ENCODE peak calls at places on chromosomes 6 and 20, in seven cellular contexts. One of them, this sample, is unnamed.

GRCh38 chr20:12902992-12903391 is 105.8 kb upstream of the SPTLC3 start:
- DNase-seq in heart left ventricle: no peak
- DNase-seq in right atrium auricular region: no peak
- DNase-seq in esophagus squamous epithelium: no peak
- DNase-seq in K562: no peak
- DNase-seq in CD8-positive, alpha-beta T cell: no peak
- DNase-seq in A549: no peak
- DNase-seq in this sample: no peak

GRCh38 chr20:21352703-21353102 is 44.6 kb downstream of the NKX2-4 start:
- DNase-seq in K562: no peak
- DNase-seq in right atrium auricular region: no peak
- DNase-seq in A549: no peak
- DNase-seq in CD8-positive, alpha-beta T cell: no peak
- DNase-seq in heart left ventricle: no peak
- DNase-seq in esophagus squamous epithelium: no peak
- DNase-seq in this sample: no peak

GRCh38 chr20:46004813-46005505 is 3.7 kb upstream of the MMP9 start:
- DNase-seq in right atrium auricular region: no peak
- DNase-seq in esophagus squamous epithelium: no peak
- DNase-seq in K562: no peak
- DNase-seq in A549: no peak
- DNase-seq in heart left ventricle: peak
- DNase-seq in CD8-positive, alpha-beta T cell: no peak
- DNase-seq in this sample: peak

GRCh38 chr20:54122189-54122588 is 51.6 kb downstream of the CYP24A1 start:
- DNase-seq in K562: no peak
- DNase-seq in esophagus squamous epithelium: no peak
- DNase-seq in heart left ventricle: no peak
- DNase-seq in right atrium auricular region: no peak
- DNase-seq in CD8-positive, alpha-beta T cell: no peak
- DNase-seq in A549: peak
- DNase-seq in this sample: no peak

GRCh38 chr20:24700166-24700860 is 230.9 kb downstream of the SYNDIG1 start:
- DNase-seq in CD8-positive, alpha-beta T cell: no peak
- DNase-seq in heart left ventricle: no peak
- DNase-seq in A549: no peak
- DNase-seq in right atrium auricular region: peak
- DNase-seq in esophagus squamous epithelium: no peak
- DNase-seq in K562: no peak
- DNase-seq in this sample: no peak

GRCh38 chr20:63152322-63153253 is 63.3 kb downstream of the YTHDF1 start:
- DNase-seq in heart left ventricle: no peak
- DNase-seq in A549: no peak
- DNase-seq in K562: no peak
- DNase-seq in esophagus squamous epithelium: no peak
- DNase-seq in right atrium auricular region: no peak
- DNase-seq in CD8-positive, alpha-beta T cell: no peak
- DNase-seq in this sample: peak

GRCh38 chr6:136947037-136947436 is 24.9 kb downstream of the SLC35D3 start:
- DNase-seq in esophagus squamous epithelium: no peak
- DNase-seq in right atrium auricular region: no peak
- DNase-seq in CD8-positive, alpha-beta T cell: no peak
- DNase-seq in heart left ventricle: no peak
- DNase-seq in K562: no peak
- DNase-seq in A549: no peak
- DNase-seq in this sample: no peak

GRCh38 chr20:44014807-44015732 is 100.4 kb downstream of the TOX2 start:
- DNase-seq in CD8-positive, alpha-beta T cell: no peak
- DNase-seq in A549: no peak
- DNase-seq in esophagus squamous epithelium: no peak
- DNase-seq in heart left ventricle: no peak
- DNase-seq in K562: peak
- DNase-seq in right atrium auricular region: no peak
- DNase-seq in this sample: no peak

GRCh38 chr6:10383312-10384063 is 31.4 kb downstream of the TFAP2A start:
- DNase-seq in K562: no peak
- DNase-seq in CD8-positive, alpha-beta T cell: no peak
- DNase-seq in heart left ventricle: no peak
- DNase-seq in A549: peak
- DNase-seq in esophagus squamous epithelium: no peak
- DNase-seq in right atrium auricular region: no peak
- DNase-seq in this sample: no peak

GRCh38 chr6:119241124-119241491 is 108.5 kb downstream of the MAN1A1 start:
- DNase-seq in right atrium auricular region: no peak
- DNase-seq in heart left ventricle: peak
- DNase-seq in CD8-positive, alpha-beta T cell: no peak
- DNase-seq in esophagus squamous epithelium: no peak
- DNase-seq in A549: no peak
- DNase-seq in K562: no peak
- DNase-seq in this sample: no peak

GRCh38 chr6:87706187-87706966 is 4.3 kb upstream of the AKIRIN2 start:
- DNase-seq in K562: no peak
- DNase-seq in A549: peak
- DNase-seq in CD8-positive, alpha-beta T cell: no peak
- DNase-seq in esophagus squamous epithelium: no peak
- DNase-seq in right atrium auricular region: no peak
- DNase-seq in heart left ventricle: no peak
- DNase-seq in this sample: no peak

GRCh38 chr6:163226181-163226835 is 188.2 kb upstream of the QKI start:
- DNase-seq in CD8-positive, alpha-beta T cell: no peak
- DNase-seq in A549: no peak
- DNase-seq in esophagus squamous epithelium: no peak
- DNase-seq in heart left ventricle: no peak
- DNase-seq in K562: no peak
- DNase-seq in right atrium auricular region: no peak
- DNase-seq in this sample: no peak

GRCh38 chr6:142013875-142014495 is 118.7 kb upstream of the GJE1 start:
- DNase-seq in CD8-positive, alpha-beta T cell: no peak
- DNase-seq in K562: no peak
- DNase-seq in heart left ventricle: no peak
- DNase-seq in esophagus squamous epithelium: no peak
- DNase-seq in A549: peak
- DNase-seq in right atrium auricular region: no peak
- DNase-seq in this sample: no peak

GRCh38 chr20:63373996-63374395 is 12.8 kb upstream of the CHRNA4 start:
- DNase-seq in right atrium auricular region: no peak
- DNase-seq in A549: no peak
- DNase-seq in CD8-positive, alpha-beta T cell: no peak
- DNase-seq in K562: no peak
- DNase-seq in esophagus squamous epithelium: no peak
- DNase-seq in heart left ventricle: no peak
- DNase-seq in this sample: peak

GRCh38 chr20:36541227-36542018 is at the start of gene MYL9:
- DNase-seq in esophagus squamous epithelium: no peak
- DNase-seq in A549: no peak
- DNase-seq in heart left ventricle: peak
- DNase-seq in K562: peak
- DNase-seq in CD8-positive, alpha-beta T cell: no peak
- DNase-seq in right atrium auricular region: peak
- DNase-seq in this sample: peak

GRCh38 chr6:22079788-22080187 is 217.0 kb downstream of the PRL start:
- DNase-seq in K562: no peak
- DNase-seq in A549: no peak
- DNase-seq in esophagus squamous epithelium: no peak
- DNase-seq in CD8-positive, alpha-beta T cell: no peak
- DNase-seq in right atrium auricular region: peak
- DNase-seq in heart left ventricle: no peak
- DNase-seq in this sample: no peak

GRCh38 chr6:6995328-6995727 is 112.4 kb upstream of the RREB1 start:
- DNase-seq in CD8-positive, alpha-beta T cell: no peak
- DNase-seq in K562: no peak
- DNase-seq in right atrium auricular region: no peak
- DNase-seq in heart left ventricle: no peak
- DNase-seq in esophagus squamous epithelium: no peak
- DNase-seq in A549: no peak
- DNase-seq in this sample: no peak

GRCh38 chr20:32237419-32237818 is 29.7 kb downstream of the POFUT1 start:
- DNase-seq in K562: no peak
- DNase-seq in A549: no peak
- DNase-seq in heart left ventricle: no peak
- DNase-seq in right atrium auricular region: no peak
- DNase-seq in CD8-positive, alpha-beta T cell: no peak
- DNase-seq in esophagus squamous epithelium: no peak
- DNase-seq in this sample: no peak

GRCh38 chr20:32238483-32239425 is 31.1 kb downstream of the POFUT1 start:
- DNase-seq in esophagus squamous epithelium: no peak
- DNase-seq in heart left ventricle: no peak
- DNase-seq in K562: no peak
- DNase-seq in CD8-positive, alpha-beta T cell: no peak
- DNase-seq in A549: no peak
- DNase-seq in right atrium auricular region: no peak
- DNase-seq in this sample: no peak

GRCh38 chr20:32241807-32242206 is 34.1 kb downstream of the POFUT1 start:
- DNase-seq in esophagus squamous epithelium: no peak
- DNase-seq in CD8-positive, alpha-beta T cell: no peak
- DNase-seq in K562: no peak
- DNase-seq in A549: no peak
- DNase-seq in right atrium auricular region: no peak
- DNase-seq in heart left ventricle: no peak
- DNase-seq in this sample: no peak

GRCh38 chr20:32236819-32237218 is 29.1 kb downstream of the POFUT1 start:
- DNase-seq in A549: no peak
- DNase-seq in K562: no peak
- DNase-seq in heart left ventricle: no peak
- DNase-seq in esophagus squamous epithelium: no peak
- DNase-seq in right atrium auricular region: no peak
- DNase-seq in CD8-positive, alpha-beta T cell: no peak
- DNase-seq in this sample: no peak

GRCh38 chr20:32240220-32240619 is 32.5 kb downstream of the POFUT1 start:
- DNase-seq in K562: no peak
- DNase-seq in CD8-positive, alpha-beta T cell: no peak
- DNase-seq in heart left ventricle: no peak
- DNase-seq in A549: no peak
- DNase-seq in esophagus squamous epithelium: no peak
- DNase-seq in right atrium auricular region: no peak
- DNase-seq in this sample: no peak
- TF ChIP-seq CTCF in K562: peak
- TF ChIP-seq CTCF in CD8-positive, alpha-beta T cell: no peak
- TF ChIP-seq CTCF in heart left ventricle: no peak
- TF ChIP-seq CTCF in A549: no peak
- TF ChIP-seq CTCF in esophagus squamous epithelium: no peak
- TF ChIP-seq CTCF in right atrium auricular region: no peak
- TF ChIP-seq CTCF in this sample: no peak

DNA sequence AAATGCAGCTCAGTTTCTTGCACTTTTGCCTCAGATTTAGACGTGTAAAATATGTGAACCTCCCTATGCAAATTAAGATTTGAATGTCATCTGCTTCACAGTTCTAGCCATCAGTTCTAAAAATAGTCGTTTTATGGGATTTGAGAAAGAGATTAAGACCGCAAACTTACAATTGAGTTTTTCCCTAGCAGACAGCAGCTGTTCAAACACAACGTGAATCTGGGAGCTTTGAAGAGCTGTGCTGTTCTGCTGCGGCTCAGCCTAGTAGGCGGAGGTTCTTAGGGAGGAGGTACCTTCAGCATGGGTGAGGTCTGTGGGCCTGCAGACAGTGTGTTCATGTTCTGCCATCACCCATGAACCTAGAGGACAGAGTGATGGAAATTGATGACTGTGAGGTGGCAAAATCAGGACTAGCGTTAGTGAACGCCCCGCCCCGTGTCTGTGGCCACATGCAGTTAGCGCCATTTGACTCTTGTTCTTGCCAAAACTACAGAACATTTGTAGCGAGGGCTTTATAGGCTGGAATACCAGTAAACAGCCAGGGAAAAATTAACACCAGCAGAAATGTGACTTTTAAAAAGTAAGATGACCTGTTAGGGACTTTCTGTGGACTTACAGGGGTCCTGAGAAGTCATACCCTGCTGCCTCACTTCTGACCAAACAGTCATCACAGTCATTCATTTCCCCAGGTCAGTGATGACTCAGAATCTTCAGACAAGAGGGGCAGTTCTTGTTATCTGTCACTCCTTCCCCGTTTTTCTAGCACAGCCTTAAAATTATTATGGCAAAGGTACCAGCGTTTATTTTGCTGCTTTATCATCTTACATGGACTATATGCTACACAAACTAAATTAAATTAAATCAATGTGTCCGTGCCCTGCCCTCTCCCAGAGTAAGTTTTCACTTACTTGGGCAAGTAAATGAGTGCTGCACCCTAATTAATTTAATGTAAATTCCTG is 84.3 kb upstream of the TMEM181 start:
- DNase-seq in K562: peak
- DNase-seq in CD8-positive, alpha-beta T cell: no peak
- DNase-seq in esophagus squamous epithelium: no peak
- DNase-seq in right atrium auricular region: no peak
- DNase-seq in A549: peak
- DNase-seq in heart left ventricle: peak
- DNase-seq in this sample: no peak
- H3K27ac ChIP-seq in K562: peak
- H3K27ac ChIP-seq in CD8-positive, alpha-beta T cell: no peak
- H3K27ac ChIP-seq in esophagus squamous epithelium: no peak
- H3K27ac ChIP-seq in right atrium auricular region: no peak
- H3K27ac ChIP-seq in A549: peak
- H3K27ac ChIP-seq in heart left ventricle: no peak
- H3K27ac ChIP-seq in this sample: no peak

GRCh38 chr6:144583614-144583954 is 298.4 kb downstream of the UTRN start:
- DNase-seq in A549: no peak
- DNase-seq in CD8-positive, alpha-beta T cell: no peak
- DNase-seq in K562: no peak
- DNase-seq in right atrium auricular region: no peak
- DNase-seq in esophagus squamous epithelium: no peak
- DNase-seq in heart left ventricle: no peak
- DNase-seq in this sample: no peak
- H3K4me3 ChIP-seq in A549: no peak
- H3K4me3 ChIP-seq in CD8-positive, alpha-beta T cell: no peak
- H3K4me3 ChIP-seq in K562: peak
- H3K4me3 ChIP-seq in right atrium auricular region: no peak
- H3K4me3 ChIP-seq in esophagus squamous epithelium: no peak
- H3K4me3 ChIP-seq in heart left ventricle: no peak
- H3K4me3 ChIP-seq in this sample: no peak

GRCh38 chr6:42173101-42173500 is at the start of gene GUCA1A:
- DNase-seq in K562: no peak
- DNase-seq in esophagus squamous epithelium: no peak
- DNase-seq in heart left ventricle: no peak
- DNase-seq in CD8-positive, alpha-beta T cell: no peak
- DNase-seq in right atrium auricular region: no peak
- DNase-seq in A549: no peak
- DNase-seq in this sample: no peak

GRCh38 chr6:42166444-42167141 is 6.6 kb upstream of the GUCA1A start:
- DNase-seq in K562: peak
- DNase-seq in heart left ventricle: peak
- DNase-seq in A549: peak
- DNase-seq in right atrium auricular region: peak
- DNase-seq in esophagus squamous epithelium: no peak
- DNase-seq in CD8-positive, alpha-beta T cell: peak
- DNase-seq in this sample: peak

GRCh38 chr6:42171813-42172595 is 1.2 kb upstream of the GUCA1A start:
- DNase-seq in K562: no peak
- DNase-seq in right atrium auricular region: no peak
- DNase-seq in esophagus squamous epithelium: no peak
- DNase-seq in heart left ventricle: no peak
- DNase-seq in CD8-positive, alpha-beta T cell: no peak
- DNase-seq in A549: no peak
- DNase-seq in this sample: no peak

GRCh38 chr6:42165016-42165415 is 8.1 kb upstream of the GUCA1A start:
- DNase-seq in A549: no peak
- DNase-seq in K562: no peak
- DNase-seq in CD8-positive, alpha-beta T cell: no peak
- DNase-seq in heart left ventricle: no peak
- DNase-seq in esophagus squamous epithelium: no peak
- DNase-seq in right atrium auricular region: no peak
- DNase-seq in this sample: no peak

GRCh38 chr6:42168650-42169049 is 4.5 kb upstream of the GUCA1A start:
- DNase-seq in A549: no peak
- DNase-seq in CD8-positive, alpha-beta T cell: no peak
- DNase-seq in right atrium auricular region: no peak
- DNase-seq in heart left ventricle: no peak
- DNase-seq in esophagus squamous epithelium: no peak
- DNase-seq in K562: no peak
- DNase-seq in this sample: no peak
- TF ChIP-seq CTCF in A549: no peak
- TF ChIP-seq CTCF in CD8-positive, alpha-beta T cell: no peak
- TF ChIP-seq CTCF in right atrium auricular region: no peak
- TF ChIP-seq CTCF in heart left ventricle: no peak
- TF ChIP-seq CTCF in esophagus squamous epithelium: no peak
- TF ChIP-seq CTCF in K562: peak
- TF ChIP-seq CTCF in this sample: no peak

This sample was measured in upper lobe of left lung.